ENCODE peak calls at places on chromosomes 7 and 10, in seven cellular contexts. R is GM04503, H is HT-29, S is Calu3, A is cardiac muscle cell, U is NCI-H1092, L is progenitor cell of endocrine pancreas. E is an unnamed sample.

GRCh38 chr7:32673275-32673983 is 178.1 kb downstream of the AVL9 start:
- DNase-seq in A (no peak), S (no peak), U (no peak), H (no peak), L (no peak), R (no peak), E (no peak)

GRCh38 chr7:113026941-113027340 is 59.7 kb downstream of the GPR85 start:
- DNase-seq in A (no peak), L (no peak), H (no peak), R (peak; percentile 28), U (no peak), S (no peak), E (no peak)

GRCh38 chr10:80075781-80076180 is 2.7 kb upstream of the TMEM254 start:
- DNase-seq in S (no peak), R (peak; percentile 8), L (no peak), U (no peak), H (no peak), A (peak; percentile 8), E (no peak)

GRCh38 chr10:3033925-3034324 is 33.4 kb upstream of the PFKP start:
- DNase-seq in S (no peak), H (no peak), R (no peak), L (no peak), A (no peak), U (no peak), E (no peak)

GRCh38 chr7:6294839-6295238 is 22.4 kb upstream of the CYTH3 start:
- DNase-seq in S (no peak), L (no peak), A (peak; percentile 53), U (no peak), H (no peak), R (no peak), E (no peak)

GRCh38 chr10:90378524-90379076 is 479.2 kb downstream of the HTR7 start:
- DNase-seq in S (no peak), A (no peak), U (no peak), L (no peak), H (no peak), R (no peak), E (no peak)

GRCh38 chr10:76160758-76161555 is 729.5 kb downstream of the LRMDA start:
- DNase-seq in L (no peak), S (no peak), H (no peak), A (peak; percentile 10), R (no peak), U (no peak), E (no peak)

GRCh38 chr10:18594574-18595156 is 56.7 kb downstream of the NSUN6 start:
- DNase-seq in A (no peak), R (no peak), H (peak; percentile 35), S (peak; percentile 14), L (no peak), U (no peak), E (no peak)

GRCh38 chr7:127815631-127816145 is 163.7 kb downstream of the SND1 start:
- DNase-seq in A (no peak), R (no peak), S (no peak), H (no peak), U (no peak), L (no peak), E (no peak)